ENCODE peak calls at places on chromosome 10, in four cellular contexts. One of them, this sample, is unnamed.

GRCh38 chr10:129656642-129657041 is 189.6 kb downstream of the MGMT start:
- DNase-seq in WERI-Rb-1: no peak
- DNase-seq in cardiac muscle cell: no peak
- DNase-seq in CD8-positive, alpha-beta T cell: no peak
- DNase-seq in this sample: no peak

GRCh38 chr10:130399425-130399950 is 263.3 kb downstream of the GLRX3 start:
- DNase-seq in WERI-Rb-1: no peak
- DNase-seq in cardiac muscle cell: no peak
- DNase-seq in CD8-positive, alpha-beta T cell: no peak
- DNase-seq in this sample: no peak

GRCh38 chr10:22849077-22849810 is 78.6 kb upstream of the ARMC3 start:
- DNase-seq in WERI-Rb-1: no peak
- DNase-seq in cardiac muscle cell: no peak
- DNase-seq in CD8-positive, alpha-beta T cell: peak; percentile 21
- DNase-seq in this sample: no peak

GRCh38 chr10:116272497-116273221 is at the start of gene GFRA1:
- DNase-seq in WERI-Rb-1: peak; percentile 58
- DNase-seq in cardiac muscle cell: peak; percentile 55
- DNase-seq in CD8-positive, alpha-beta T cell: no peak
- DNase-seq in this sample: no peak

GRCh38 chr10:101848408-101848807 is 4.8 kb upstream of the KCNIP2 start:
- DNase-seq in WERI-Rb-1: no peak
- DNase-seq in cardiac muscle cell: no peak
- DNase-seq in CD8-positive, alpha-beta T cell: no peak
- DNase-seq in this sample: no peak

GRCh38 chr10:12403119-12403518 is 53.8 kb downstream of the CAMK1D start:
- DNase-seq in WERI-Rb-1: no peak
- DNase-seq in cardiac muscle cell: no peak
- DNase-seq in CD8-positive, alpha-beta T cell: no peak
- DNase-seq in this sample: no peak

GRCh38 chr10:132036153-132036886 is 29.4 kb upstream of the JAKMIP3 start:
- DNase-seq in WERI-Rb-1: peak; percentile 46
- DNase-seq in cardiac muscle cell: peak; percentile 64
- DNase-seq in CD8-positive, alpha-beta T cell: no peak
- DNase-seq in this sample: no peak

GRCh38 chr10:112239347-112239746 is 43.9 kb upstream of the TECTB start:
- DNase-seq in WERI-Rb-1: no peak
- DNase-seq in cardiac muscle cell: no peak
- DNase-seq in CD8-positive, alpha-beta T cell: no peak
- DNase-seq in this sample: no peak

GRCh38 chr10:62993121-62993520 is 140.0 kb upstream of the NRBF2 start:
- DNase-seq in WERI-Rb-1: no peak
- DNase-seq in cardiac muscle cell: no peak
- DNase-seq in CD8-positive, alpha-beta T cell: no peak
- DNase-seq in this sample: no peak

GRCh38 chr10:101062231-101063161 is 707 bp downstream of the KAZALD1 start:
- DNase-seq in WERI-Rb-1: no peak
- DNase-seq in cardiac muscle cell: peak; percentile 88
- DNase-seq in CD8-positive, alpha-beta T cell: peak; percentile 45
- DNase-seq in this sample: peak; percentile 66

GRCh38 chr10:28179490-28180099 is 123.3 kb downstream of the MPP7 start:
- DNase-seq in WERI-Rb-1: peak; percentile 6
- DNase-seq in cardiac muscle cell: peak; percentile 59
- DNase-seq in CD8-positive, alpha-beta T cell: no peak
- DNase-seq in this sample: no peak

GRCh38 chr10:94083662-94084323 is 90.1 kb downstream of the PLCE1 start:
- DNase-seq in WERI-Rb-1: no peak
- DNase-seq in cardiac muscle cell: no peak
- DNase-seq in CD8-positive, alpha-beta T cell: no peak
- DNase-seq in this sample: no peak

GRCh38 chr10:7953447-7953846 is 101.0 kb upstream of the GATA3 start:
- DNase-seq in WERI-Rb-1: no peak
- DNase-seq in cardiac muscle cell: no peak
- DNase-seq in CD8-positive, alpha-beta T cell: no peak
- DNase-seq in this sample: no peak

GRCh38 chr10:27240891-27241639 is 468 bp upstream of the ACBD5 start:
- DNase-seq in WERI-Rb-1: no peak
- DNase-seq in cardiac muscle cell: peak; percentile 17
- DNase-seq in CD8-positive, alpha-beta T cell: peak; percentile 56
- DNase-seq in this sample: peak; percentile 38

GRCh38 chr10:123402656-123403055 is 248.5 kb downstream of the BUB3 start:
- DNase-seq in WERI-Rb-1: no peak
- DNase-seq in cardiac muscle cell: no peak
- DNase-seq in CD8-positive, alpha-beta T cell: no peak
- DNase-seq in this sample: no peak

GRCh38 chr10:63633677-63634487 is 112.7 kb downstream of the REEP3 start:
- DNase-seq in WERI-Rb-1: peak; percentile 32
- DNase-seq in cardiac muscle cell: peak; percentile 48
- DNase-seq in CD8-positive, alpha-beta T cell: no peak
- DNase-seq in this sample: no peak

GRCh38 chr10:50577681-50578350 is 45.9 kb downstream of the SGMS1 start:
- DNase-seq in WERI-Rb-1: peak; percentile 11
- DNase-seq in cardiac muscle cell: peak; percentile 81
- DNase-seq in CD8-positive, alpha-beta T cell: no peak
- DNase-seq in this sample: no peak

GRCh38 chr10:112429147-112429546 is 17.6 kb downstream of the ZDHHC6 start:
- DNase-seq in WERI-Rb-1: no peak
- DNase-seq in cardiac muscle cell: no peak
- DNase-seq in CD8-positive, alpha-beta T cell: no peak
- DNase-seq in this sample: no peak

GRCh38 chr10:101961591-101962498 is 94.1 kb downstream of the ARMH3 start:
- DNase-seq in WERI-Rb-1: no peak
- DNase-seq in cardiac muscle cell: no peak
- DNase-seq in CD8-positive, alpha-beta T cell: no peak
- DNase-seq in this sample: no peak

GRCh38 chr10:2891073-2891769 is 176.1 kb upstream of the PFKP start:
- DNase-seq in WERI-Rb-1: no peak
- DNase-seq in cardiac muscle cell: no peak
- DNase-seq in CD8-positive, alpha-beta T cell: no peak
- DNase-seq in this sample: no peak

GRCh38 chr10:86446987-86447386 is 74.6 kb downstream of the WAPL start:
- DNase-seq in WERI-Rb-1: no peak
- DNase-seq in cardiac muscle cell: no peak
- DNase-seq in CD8-positive, alpha-beta T cell: no peak
- DNase-seq in this sample: no peak

GRCh38 chr10:117492504-117492903 is 50.0 kb upstream of the EMX2 start:
- DNase-seq in WERI-Rb-1: no peak
- DNase-seq in cardiac muscle cell: no peak
- DNase-seq in CD8-positive, alpha-beta T cell: no peak
- DNase-seq in this sample: no peak

GRCh38 chr10:108454224-108454623 is 1289.7 kb upstream of the SORCS1 start:
- DNase-seq in WERI-Rb-1: no peak
- DNase-seq in cardiac muscle cell: no peak
- DNase-seq in CD8-positive, alpha-beta T cell: no peak
- DNase-seq in this sample: no peak

GRCh38 chr10:44180321-44181154 is 204.4 kb downstream of the CXCL12 start:
- DNase-seq in WERI-Rb-1: no peak
- DNase-seq in cardiac muscle cell: no peak
- DNase-seq in CD8-positive, alpha-beta T cell: no peak
- DNase-seq in this sample: no peak

GRCh38 chr10:9668411-9668810 is 1349.3 kb upstream of the CELF2 start:
- DNase-seq in WERI-Rb-1: no peak
- DNase-seq in cardiac muscle cell: no peak
- DNase-seq in CD8-positive, alpha-beta T cell: no peak
- DNase-seq in this sample: no peak

GRCh38 chr10:104069610-104070009 is 16.1 kb downstream of the COL17A1 start:
- DNase-seq in WERI-Rb-1: no peak
- DNase-seq in cardiac muscle cell: no peak
- DNase-seq in CD8-positive, alpha-beta T cell: no peak
- DNase-seq in this sample: no peak

GRCh38 chr10:27752673-27753237 is 7.1 kb upstream of the MKX start:
- DNase-seq in WERI-Rb-1: no peak
- DNase-seq in cardiac muscle cell: no peak
- DNase-seq in CD8-positive, alpha-beta T cell: no peak
- DNase-seq in this sample: no peak

GRCh38 chr10:50788951-50789904 is 49.5 kb downstream of the ASAH2B start:
- DNase-seq in WERI-Rb-1: no peak
- DNase-seq in cardiac muscle cell: peak; percentile 18
- DNase-seq in CD8-positive, alpha-beta T cell: no peak
- DNase-seq in this sample: no peak

GRCh38 chr10:19498348-19499290 is 317.6 kb upstream of the PLXDC2 start:
- DNase-seq in WERI-Rb-1: no peak
- DNase-seq in cardiac muscle cell: no peak
- DNase-seq in CD8-positive, alpha-beta T cell: no peak
- DNase-seq in this sample: no peak

GRCh38 chr10:99993994-99994689 is 15.6 kb downstream of the DNMBP start:
- DNase-seq in WERI-Rb-1: no peak
- DNase-seq in cardiac muscle cell: no peak
- DNase-seq in CD8-positive, alpha-beta T cell: peak; percentile 83
- DNase-seq in this sample: peak; percentile 54

DNA sequence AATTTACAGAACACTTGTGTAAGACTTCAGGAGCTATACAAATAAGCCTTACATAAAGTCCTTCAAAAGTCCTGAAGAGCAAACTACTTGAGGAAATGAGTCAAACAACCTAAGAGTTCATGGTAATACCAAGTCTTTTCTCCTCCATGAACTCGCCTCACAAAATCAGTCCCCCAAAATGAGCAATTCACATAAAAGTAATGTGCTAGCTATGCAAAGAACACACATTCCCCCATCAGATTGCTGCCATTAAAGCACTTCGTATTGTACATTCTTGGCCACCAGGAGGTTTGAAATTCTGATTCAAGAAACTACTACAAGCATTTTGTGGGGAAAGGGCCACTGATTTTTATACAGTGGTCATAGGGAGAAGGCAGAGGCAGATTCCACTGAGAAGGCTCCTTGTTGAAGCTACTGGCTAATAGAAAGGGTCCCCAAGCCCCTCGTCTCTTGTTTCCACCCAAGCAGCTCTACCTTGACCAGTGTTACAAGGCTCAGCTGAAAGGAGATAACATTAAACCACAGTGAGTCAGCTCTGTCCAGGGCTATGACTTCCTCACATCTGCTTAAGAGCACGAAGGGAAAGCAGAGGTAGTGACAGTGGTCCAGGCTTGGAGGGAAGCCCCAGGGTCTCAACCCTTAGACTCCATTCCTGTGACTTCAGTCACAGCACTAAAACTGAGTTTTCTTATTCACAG is 115.2 kb upstream of the CDK1 start:
- DNase-seq in WERI-Rb-1: no peak
- DNase-seq in cardiac muscle cell: no peak
- DNase-seq in CD8-positive, alpha-beta T cell: no peak
- DNase-seq in this sample: no peak
- TF ChIP-seq CTCF in WERI-Rb-1: no peak
- TF ChIP-seq CTCF in cardiac muscle cell: no peak
- TF ChIP-seq CTCF in CD8-positive, alpha-beta T cell: no peak
- TF ChIP-seq CTCF in this sample: no peak

DNA sequence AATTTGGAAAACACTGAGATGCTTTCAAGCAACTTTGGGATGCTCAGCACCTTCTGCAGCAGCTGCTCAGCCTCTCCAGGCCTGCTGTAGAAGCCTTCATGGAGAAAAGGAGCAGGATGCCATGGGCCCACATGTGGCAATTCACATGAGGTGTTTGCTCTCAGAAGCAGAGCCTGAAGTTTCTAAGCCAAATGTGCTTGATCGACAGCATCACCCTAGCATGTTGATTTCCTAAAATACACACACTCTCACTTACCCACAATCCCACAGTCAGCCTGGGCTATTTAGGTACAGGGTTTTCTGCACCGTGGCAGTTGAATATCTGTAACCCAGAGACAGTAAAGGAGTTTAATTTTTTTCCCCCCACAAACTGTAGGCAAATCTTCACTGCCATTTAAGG is 244.0 kb downstream of the CELF2 start:
- DNase-seq in WERI-Rb-1: no peak
- DNase-seq in cardiac muscle cell: peak; percentile 32
- DNase-seq in CD8-positive, alpha-beta T cell: no peak
- DNase-seq in this sample: no peak
- TF ChIP-seq CTCF in WERI-Rb-1: no peak
- TF ChIP-seq CTCF in cardiac muscle cell: no peak
- TF ChIP-seq CTCF in CD8-positive, alpha-beta T cell: no peak
- TF ChIP-seq CTCF in this sample: no peak

GRCh38 chr10:5973069-5973468 is 4.3 kb downstream of the IL15RA start:
- DNase-seq in WERI-Rb-1: no peak
- DNase-seq in cardiac muscle cell: no peak
- DNase-seq in CD8-positive, alpha-beta T cell: no peak
- DNase-seq in this sample: no peak

GRCh38 chr10:5976689-5977470 is 463 bp downstream of the IL15RA start:
- DNase-seq in WERI-Rb-1: no peak
- DNase-seq in cardiac muscle cell: peak; percentile 42
- DNase-seq in CD8-positive, alpha-beta T cell: peak; percentile 35
- DNase-seq in this sample: peak; percentile 23

GRCh38 chr10:5975641-5976473 is 1.5 kb downstream of the IL15RA start:
- DNase-seq in WERI-Rb-1: no peak
- DNase-seq in cardiac muscle cell: no peak
- DNase-seq in CD8-positive, alpha-beta T cell: peak; percentile 69
- DNase-seq in this sample: peak; percentile 25

GRCh38 chr10:5981529-5981928 is 4.2 kb upstream of the IL15RA start:
- DNase-seq in WERI-Rb-1: no peak
- DNase-seq in cardiac muscle cell: no peak
- DNase-seq in CD8-positive, alpha-beta T cell: no peak
- DNase-seq in this sample: no peak

GRCh38 chr10:5977471-5978370 is at the start of gene IL15RA:
- DNase-seq in WERI-Rb-1: no peak
- DNase-seq in cardiac muscle cell: peak; percentile 74
- DNase-seq in CD8-positive, alpha-beta T cell: peak; percentile 86
- DNase-seq in this sample: peak; percentile 75
- TF ChIP-seq CTCF in WERI-Rb-1: no peak
- TF ChIP-seq CTCF in cardiac muscle cell: no peak
- TF ChIP-seq CTCF in CD8-positive, alpha-beta T cell: no peak
- TF ChIP-seq CTCF in this sample: no peak

GRCh38 chr10:14558025-14558424 is 216.7 kb downstream of the FAM107B start:
- DNase-seq in WERI-Rb-1: no peak
- DNase-seq in cardiac muscle cell: no peak
- DNase-seq in CD8-positive, alpha-beta T cell: no peak
- DNase-seq in this sample: no peak

GRCh38 chr10:14560794-14561765 is 213.6 kb downstream of the FAM107B start:
- DNase-seq in WERI-Rb-1: no peak
- DNase-seq in cardiac muscle cell: no peak
- DNase-seq in CD8-positive, alpha-beta T cell: peak; percentile 44
- DNase-seq in this sample: no peak

GRCh38 chr10:14562197-14562596 is 212.5 kb downstream of the FAM107B start:
- DNase-seq in WERI-Rb-1: no peak
- DNase-seq in cardiac muscle cell: no peak
- DNase-seq in CD8-positive, alpha-beta T cell: no peak
- DNase-seq in this sample: no peak

GRCh38 chr10:14562615-14563214 is 212.0 kb downstream of the FAM107B start:
- DNase-seq in WERI-Rb-1: no peak
- DNase-seq in cardiac muscle cell: no peak
- DNase-seq in CD8-positive, alpha-beta T cell: no peak
- DNase-seq in this sample: no peak

DNA sequence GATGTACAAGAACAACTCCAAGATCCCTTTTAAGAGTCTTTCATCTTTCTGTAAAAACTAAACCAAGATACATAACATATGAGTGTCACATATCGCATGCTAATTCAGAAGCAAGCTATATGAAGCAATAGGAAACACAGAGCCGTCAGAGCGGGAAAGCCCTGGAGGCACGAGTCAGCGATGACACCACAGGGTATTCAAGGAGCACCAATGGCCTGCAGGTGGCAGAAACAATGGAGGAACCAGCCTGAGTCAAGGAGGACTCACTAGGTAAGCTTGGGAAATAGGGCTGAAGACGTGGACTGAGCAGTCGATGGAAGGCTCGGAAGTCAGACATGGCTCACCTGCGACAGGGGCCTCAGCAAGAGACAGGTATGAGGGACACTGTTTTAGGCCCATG is 214.4 kb downstream of the FAM107B start:
- DNase-seq in WERI-Rb-1: no peak
- DNase-seq in cardiac muscle cell: peak; percentile 26
- DNase-seq in CD8-positive, alpha-beta T cell: peak; percentile 80
- DNase-seq in this sample: no peak
- TF ChIP-seq CTCF in WERI-Rb-1: no peak
- TF ChIP-seq CTCF in cardiac muscle cell: no peak
- TF ChIP-seq CTCF in CD8-positive, alpha-beta T cell: peak; percentile 34
- TF ChIP-seq CTCF in this sample: no peak

This sample was measured in activated B cell treated with CpG ODN at 0.5 μM for 24 hours.